ENCODE peak calls at places on chromosome 21, in five cellular contexts. One of them, this sample, is unnamed.

GRCh38 chr21:23853796-23854379 is 1753.4 kb downstream of the MRPL39 start:
- DNase-seq in ovary: no peak
- DNase-seq in Karpas-422: peak; percentile 64
- DNase-seq in mucosa of descending colon: peak; percentile 14
- DNase-seq in CD4-positive, alpha-beta memory T cell: peak; percentile 13
- DNase-seq in this sample: no peak

GRCh38 chr21:17736072-17736471 is 83.1 kb downstream of the C21orf91 start:
- DNase-seq in ovary: no peak
- DNase-seq in Karpas-422: no peak
- DNase-seq in mucosa of descending colon: no peak
- DNase-seq in CD4-positive, alpha-beta memory T cell: no peak
- DNase-seq in this sample: no peak

GRCh38 chr21:21436012-21436545 is 437.9 kb downstream of the NCAM2 start:
- DNase-seq in ovary: no peak
- DNase-seq in Karpas-422: no peak
- DNase-seq in mucosa of descending colon: no peak
- DNase-seq in CD4-positive, alpha-beta memory T cell: no peak
- DNase-seq in this sample: no peak

GRCh38 chr21:38424333-38424732 is 73.9 kb downstream of the ERG start:
- DNase-seq in ovary: no peak
- DNase-seq in Karpas-422: no peak
- DNase-seq in mucosa of descending colon: no peak
- DNase-seq in CD4-positive, alpha-beta memory T cell: no peak
- DNase-seq in this sample: no peak

GRCh38 chr21:24045373-24045772 is 1561.9 kb downstream of the MRPL39 start:
- DNase-seq in ovary: no peak
- DNase-seq in Karpas-422: no peak
- DNase-seq in mucosa of descending colon: no peak
- DNase-seq in CD4-positive, alpha-beta memory T cell: no peak
- DNase-seq in this sample: no peak

GRCh38 chr21:17388226-17388625 is 124.6 kb upstream of the CXADR start:
- DNase-seq in ovary: no peak
- DNase-seq in Karpas-422: no peak
- DNase-seq in mucosa of descending colon: no peak
- DNase-seq in CD4-positive, alpha-beta memory T cell: no peak
- DNase-seq in this sample: no peak

GRCh38 chr21:17231771-17232170 is 281.1 kb upstream of the CXADR start:
- DNase-seq in ovary: peak; percentile 25
- DNase-seq in Karpas-422: no peak
- DNase-seq in mucosa of descending colon: no peak
- DNase-seq in CD4-positive, alpha-beta memory T cell: no peak
- DNase-seq in this sample: no peak

GRCh38 chr21:14591882-14592281 is 45.8 kb upstream of the SAMSN1 start:
- DNase-seq in ovary: no peak
- DNase-seq in Karpas-422: no peak
- DNase-seq in mucosa of descending colon: peak; percentile 31
- DNase-seq in CD4-positive, alpha-beta memory T cell: peak; percentile 29
- DNase-seq in this sample: peak; percentile 45

GRCh38 chr21:38853421-38853919 is 47.7 kb downstream of the ETS2 start:
- DNase-seq in ovary: no peak
- DNase-seq in Karpas-422: peak; percentile 75
- DNase-seq in mucosa of descending colon: no peak
- DNase-seq in CD4-positive, alpha-beta memory T cell: no peak
- DNase-seq in this sample: peak; percentile 90

GRCh38 chr21:14890141-14890540 is 174.7 kb downstream of the NRIP1 start:
- DNase-seq in ovary: no peak
- DNase-seq in Karpas-422: no peak
- DNase-seq in mucosa of descending colon: no peak
- DNase-seq in CD4-positive, alpha-beta memory T cell: no peak
- DNase-seq in this sample: no peak

GRCh38 chr21:39220150-39220549 is 36.9 kb upstream of the PSMG1 start:
- DNase-seq in ovary: no peak
- DNase-seq in Karpas-422: no peak
- DNase-seq in mucosa of descending colon: no peak
- DNase-seq in CD4-positive, alpha-beta memory T cell: no peak
- DNase-seq in this sample: no peak

GRCh38 chr21:17793675-17794123 is 25.5 kb downstream of the C21orf91 start:
- DNase-seq in ovary: no peak
- DNase-seq in Karpas-422: no peak
- DNase-seq in mucosa of descending colon: no peak
- DNase-seq in CD4-positive, alpha-beta memory T cell: peak; percentile 60
- DNase-seq in this sample: no peak

GRCh38 chr21:40640427-40640826 is 206.5 kb downstream of the DSCAM start:
- DNase-seq in ovary: no peak
- DNase-seq in Karpas-422: no peak
- DNase-seq in mucosa of descending colon: no peak
- DNase-seq in CD4-positive, alpha-beta memory T cell: no peak
- DNase-seq in this sample: no peak

GRCh38 chr21:28257276-28257675 is 735.4 kb downstream of the LTN1 start:
- DNase-seq in ovary: no peak
- DNase-seq in Karpas-422: no peak
- DNase-seq in mucosa of descending colon: no peak
- DNase-seq in CD4-positive, alpha-beta memory T cell: no peak
- DNase-seq in this sample: no peak

GRCh38 chr21:22925032-22925431 is 1926.8 kb downstream of the NCAM2 start:
- DNase-seq in ovary: no peak
- DNase-seq in Karpas-422: no peak
- DNase-seq in mucosa of descending colon: no peak
- DNase-seq in CD4-positive, alpha-beta memory T cell: no peak
- DNase-seq in this sample: no peak

GRCh38 chr21:35649186-35649585 is 411.1 kb downstream of the SETD4 start:
- DNase-seq in ovary: no peak
- DNase-seq in Karpas-422: no peak
- DNase-seq in mucosa of descending colon: no peak
- DNase-seq in CD4-positive, alpha-beta memory T cell: no peak
- DNase-seq in this sample: no peak

GRCh38 chr21:28804089-28804670 is 188.5 kb downstream of the LTN1 start:
- DNase-seq in ovary: no peak
- DNase-seq in Karpas-422: no peak
- DNase-seq in mucosa of descending colon: no peak
- DNase-seq in CD4-positive, alpha-beta memory T cell: no peak
- DNase-seq in this sample: no peak

GRCh38 chr21:19239696-19240095 is 836.1 kb upstream of the TMPRSS15 start:
- DNase-seq in ovary: no peak
- DNase-seq in Karpas-422: no peak
- DNase-seq in mucosa of descending colon: no peak
- DNase-seq in CD4-positive, alpha-beta memory T cell: no peak
- DNase-seq in this sample: no peak

GRCh38 chr21:40830836-40831235 is 16.1 kb downstream of the DSCAM start:
- DNase-seq in ovary: no peak
- DNase-seq in Karpas-422: no peak
- DNase-seq in mucosa of descending colon: no peak
- DNase-seq in CD4-positive, alpha-beta memory T cell: no peak
- DNase-seq in this sample: no peak

DNA sequence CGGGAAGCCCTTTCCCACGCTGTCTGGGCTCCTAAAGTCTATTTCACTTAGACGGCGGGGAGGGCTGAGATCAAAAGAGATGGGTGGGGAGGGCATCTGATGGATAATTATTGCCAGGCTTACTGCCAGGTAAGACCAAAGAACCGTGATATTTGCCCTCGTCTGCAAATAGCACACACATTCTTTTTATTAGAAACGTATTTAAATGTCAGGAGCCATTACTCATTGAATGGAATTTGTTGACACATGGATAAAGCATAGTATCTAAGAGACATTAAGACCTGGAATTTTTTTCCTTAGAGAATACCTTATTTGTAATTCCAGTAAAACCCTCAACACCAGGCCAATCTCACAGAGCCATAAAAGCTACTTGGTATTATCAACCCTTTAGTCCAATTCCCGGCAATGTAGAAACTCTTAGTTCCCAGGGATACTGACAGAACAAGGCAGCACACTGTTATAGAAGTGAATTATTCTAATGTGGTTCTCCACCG is 10.7 kb downstream of the URB1 start:
- DNase-seq in ovary: no peak
- DNase-seq in Karpas-422: no peak
- DNase-seq in mucosa of descending colon: no peak
- DNase-seq in CD4-positive, alpha-beta memory T cell: no peak
- DNase-seq in this sample: no peak
- H3K4me3 ChIP-seq in ovary: no peak overlapping the region
- H3K4me3 ChIP-seq in Karpas-422: no peak overlapping the region
- H3K4me3 ChIP-seq in mucosa of descending colon: no peak overlapping the region
- H3K4me3 ChIP-seq in CD4-positive, alpha-beta memory T cell: no peak overlapping the region
- H3K4me3 ChIP-seq in this sample: no peak overlapping the region

GRCh38 chr21:42527489-42528158 is 14.0 kb downstream of the SLC37A1 start:
- DNase-seq in ovary: no peak
- DNase-seq in Karpas-422: no peak
- DNase-seq in mucosa of descending colon: no peak
- DNase-seq in CD4-positive, alpha-beta memory T cell: peak; percentile 76
- DNase-seq in this sample: no peak
- H3K4me1 ChIP-seq in ovary: peaks cover 13% of the 10 kb centered on the region
- H3K4me1 ChIP-seq in Karpas-422: peaks cover 100% of the 10 kb centered on the region
- H3K4me1 ChIP-seq in mucosa of descending colon: peaks cover 59% of the 10 kb centered on the region
- H3K4me1 ChIP-seq in CD4-positive, alpha-beta memory T cell: peaks cover 32% of the 10 kb centered on the region
- H3K4me1 ChIP-seq in this sample: peaks cover 62% of the 10 kb centered on the region

GRCh38 chr21:26546698-26547097 is 26.4 kb downstream of the CYYR1 start:
- DNase-seq in ovary: no peak
- DNase-seq in Karpas-422: no peak
- DNase-seq in mucosa of descending colon: peak; percentile 9
- DNase-seq in CD4-positive, alpha-beta memory T cell: no peak
- DNase-seq in this sample: no peak

GRCh38 chr21:26544208-26544607 is 28.9 kb downstream of the CYYR1 start:
- DNase-seq in ovary: no peak
- DNase-seq in Karpas-422: no peak
- DNase-seq in mucosa of descending colon: no peak
- DNase-seq in CD4-positive, alpha-beta memory T cell: no peak
- DNase-seq in this sample: no peak
- H3K4me3 ChIP-seq in ovary: no peak overlapping the region
- H3K4me3 ChIP-seq in Karpas-422: no peak overlapping the region
- H3K4me3 ChIP-seq in mucosa of descending colon: no peak overlapping the region
- H3K4me3 ChIP-seq in CD4-positive, alpha-beta memory T cell: no peak overlapping the region
- H3K4me3 ChIP-seq in this sample: no peak overlapping the region

GRCh38 chr21:44283953-44284352 is 1.7 kb upstream of the AIRE start:
- DNase-seq in ovary: no peak
- DNase-seq in Karpas-422: no peak
- DNase-seq in mucosa of descending colon: no peak
- DNase-seq in CD4-positive, alpha-beta memory T cell: no peak
- DNase-seq in this sample: peak; percentile 22
- H3K4me1 ChIP-seq in ovary: no peaks in the 10 kb centered on the region
- H3K4me1 ChIP-seq in Karpas-422: peaks cover 6% of the 10 kb centered on the region
- H3K4me1 ChIP-seq in mucosa of descending colon: no peaks in the 10 kb centered on the region
- H3K4me1 ChIP-seq in CD4-positive, alpha-beta memory T cell: no peaks in the 10 kb centered on the region
- H3K4me1 ChIP-seq in this sample: no peaks in the 10 kb centered on the region

DNA sequence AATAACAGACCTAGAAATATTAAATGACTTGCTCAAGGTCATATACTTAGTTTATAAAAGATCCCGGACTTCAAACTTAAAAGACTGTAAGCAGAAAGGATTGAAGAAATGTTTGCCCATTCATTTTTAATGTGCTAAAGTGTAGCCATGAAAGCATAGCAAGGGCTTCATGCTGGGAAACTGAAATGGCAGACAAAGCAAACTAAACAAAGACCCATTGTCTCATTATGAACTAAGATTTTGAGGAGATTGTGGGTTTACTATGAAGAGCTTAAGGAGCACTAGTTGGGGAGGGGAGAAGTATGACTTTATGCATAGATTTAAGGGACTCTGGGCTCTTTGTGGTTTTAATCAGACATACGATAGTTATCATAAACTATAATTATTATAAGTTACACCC is 26.3 kb downstream of the ADAMTS1 start:
- DNase-seq in ovary: no peak
- DNase-seq in Karpas-422: no peak
- DNase-seq in mucosa of descending colon: no peak
- DNase-seq in CD4-positive, alpha-beta memory T cell: no peak
- DNase-seq in this sample: no peak
- H3K4me3 ChIP-seq in ovary: no peak overlapping the region
- H3K4me3 ChIP-seq in Karpas-422: no peak overlapping the region
- H3K4me3 ChIP-seq in mucosa of descending colon: no peak overlapping the region
- H3K4me3 ChIP-seq in CD4-positive, alpha-beta memory T cell: no peak overlapping the region
- H3K4me3 ChIP-seq in this sample: no peak overlapping the region

GRCh38 chr21:46422636-46423241 is 36.0 kb upstream of the DIP2A start:
- DNase-seq in ovary: no peak
- DNase-seq in Karpas-422: no peak
- DNase-seq in mucosa of descending colon: no peak
- DNase-seq in CD4-positive, alpha-beta memory T cell: no peak
- DNase-seq in this sample: peak; percentile 8
- H3K4me1 ChIP-seq in ovary: no peaks in the 10 kb centered on the region
- H3K4me1 ChIP-seq in Karpas-422: no peaks in the 10 kb centered on the region
- H3K4me1 ChIP-seq in mucosa of descending colon: no peaks in the 10 kb centered on the region
- H3K4me1 ChIP-seq in CD4-positive, alpha-beta memory T cell: peaks cover 26% of the 10 kb centered on the region
- H3K4me1 ChIP-seq in this sample: no peaks in the 10 kb centered on the region

GRCh38 chr21:42227909-42228708 is 9.2 kb downstream of the ABCG1 start:
- DNase-seq in ovary: peak; percentile 42
- DNase-seq in Karpas-422: peak; percentile 71
- DNase-seq in mucosa of descending colon: peak; percentile 93
- DNase-seq in CD4-positive, alpha-beta memory T cell: peak; percentile 87
- DNase-seq in this sample: peak; percentile 93
- H3K4me3 ChIP-seq in ovary: no peak overlapping the region
- H3K4me3 ChIP-seq in Karpas-422: no peak overlapping the region
- H3K4me3 ChIP-seq in mucosa of descending colon: no peak overlapping the region
- H3K4me3 ChIP-seq in CD4-positive, alpha-beta memory T cell: no peak overlapping the region
- H3K4me3 ChIP-seq in this sample: no peak overlapping the region

GRCh38 chr21:33682992-33683627 is 40.8 kb downstream of the ITSN1 start:
- DNase-seq in ovary: no peak
- DNase-seq in Karpas-422: no peak
- DNase-seq in mucosa of descending colon: no peak
- DNase-seq in CD4-positive, alpha-beta memory T cell: no peak
- DNase-seq in this sample: no peak

GRCh38 chr21:33686386-33686785 is 44.1 kb downstream of the ITSN1 start:
- DNase-seq in ovary: no peak
- DNase-seq in Karpas-422: no peak
- DNase-seq in mucosa of descending colon: no peak
- DNase-seq in CD4-positive, alpha-beta memory T cell: no peak
- DNase-seq in this sample: no peak

GRCh38 chr21:33685613-33686197 is 43.4 kb downstream of the ITSN1 start:
- DNase-seq in ovary: no peak
- DNase-seq in Karpas-422: no peak
- DNase-seq in mucosa of descending colon: no peak
- DNase-seq in CD4-positive, alpha-beta memory T cell: no peak
- DNase-seq in this sample: no peak

GRCh38 chr21:33684923-33685560 is 42.7 kb downstream of the ITSN1 start:
- DNase-seq in ovary: no peak
- DNase-seq in Karpas-422: no peak
- DNase-seq in mucosa of descending colon: no peak
- DNase-seq in CD4-positive, alpha-beta memory T cell: no peak
- DNase-seq in this sample: no peak

DNA sequence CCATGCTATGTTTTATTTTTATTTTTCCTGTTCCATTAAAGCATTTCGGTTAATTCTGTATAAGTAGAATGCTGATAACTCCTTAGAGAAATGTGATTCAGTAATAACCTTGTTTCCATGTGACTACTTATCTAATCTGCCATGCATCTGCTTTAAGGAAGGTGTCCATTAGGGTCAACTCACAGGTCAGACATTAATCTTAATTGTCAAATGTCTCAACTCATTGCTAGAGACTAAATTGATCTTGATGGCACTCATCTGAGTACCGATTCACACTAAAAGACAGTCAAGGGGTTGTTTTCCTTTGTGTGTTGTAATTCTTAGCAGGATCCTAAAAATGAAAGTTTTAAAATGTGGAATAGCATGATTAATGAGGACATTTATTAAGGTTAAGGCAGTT is 41.8 kb downstream of the ITSN1 start:
- DNase-seq in ovary: no peak
- DNase-seq in Karpas-422: no peak
- DNase-seq in mucosa of descending colon: no peak
- DNase-seq in CD4-positive, alpha-beta memory T cell: no peak
- DNase-seq in this sample: no peak
- H3K4me1 ChIP-seq in ovary: peaks cover 12% of the 10 kb centered on the region
- H3K4me1 ChIP-seq in Karpas-422: no peaks in the 10 kb centered on the region
- H3K4me1 ChIP-seq in mucosa of descending colon: peaks cover 5% of the 10 kb centered on the region
- H3K4me1 ChIP-seq in CD4-positive, alpha-beta memory T cell: no peaks in the 10 kb centered on the region
- H3K4me1 ChIP-seq in this sample: peaks cover 46% of the 10 kb centered on the region